ENCODE peak calls at places on chromosome 16, in seven cellular contexts. One of them, this sample, is unnamed.

GRCh38 chr16:11407047-11407982 is 62.1 kb downstream of the RMI2 start:
- DNase-seq in kidney epithelial cell: no peak
- DNase-seq in activated T-helper 1 cell treated with Interleukin-2 at 50 U/mL for 16 hours: peak
- DNase-seq in ELF-1: peak
- DNase-seq in IMR-90: peak
- DNase-seq in B cell: peak
- DNase-seq in uterus: peak
- DNase-seq in this sample: no peak

GRCh38 chr16:69110406-69110805 is 5.0 kb downstream of the HAS3 start:
- DNase-seq in kidney epithelial cell: no peak
- DNase-seq in activated T-helper 1 cell treated with Interleukin-2 at 50 U/mL for 16 hours: no peak
- DNase-seq in ELF-1: no peak
- DNase-seq in IMR-90: no peak
- DNase-seq in B cell: no peak
- DNase-seq in uterus: no peak
- DNase-seq in this sample: no peak

GRCh38 chr16:83138512-83138911 is 511.7 kb downstream of the CDH13 start:
- DNase-seq in kidney epithelial cell: no peak
- DNase-seq in activated T-helper 1 cell treated with Interleukin-2 at 50 U/mL for 16 hours: no peak
- DNase-seq in ELF-1: no peak
- DNase-seq in IMR-90: no peak
- DNase-seq in B cell: no peak
- DNase-seq in uterus: no peak
- DNase-seq in this sample: no peak

GRCh38 chr16:4976611-4977145 is 18.5 kb downstream of the SEC14L5 start:
- DNase-seq in kidney epithelial cell: no peak
- DNase-seq in activated T-helper 1 cell treated with Interleukin-2 at 50 U/mL for 16 hours: no peak
- DNase-seq in ELF-1: no peak
- DNase-seq in IMR-90: no peak
- DNase-seq in B cell: no peak
- DNase-seq in uterus: no peak
- DNase-seq in this sample: no peak

GRCh38 chr16:80350066-80350465 is 190.7 kb upstream of the DYNLRB2 start:
- DNase-seq in kidney epithelial cell: no peak
- DNase-seq in activated T-helper 1 cell treated with Interleukin-2 at 50 U/mL for 16 hours: no peak
- DNase-seq in ELF-1: no peak
- DNase-seq in IMR-90: no peak
- DNase-seq in B cell: no peak
- DNase-seq in uterus: no peak
- DNase-seq in this sample: no peak

GRCh38 chr16:88442811-88443576 is 10.1 kb upstream of the ZFPM1 start:
- DNase-seq in kidney epithelial cell: no peak
- DNase-seq in activated T-helper 1 cell treated with Interleukin-2 at 50 U/mL for 16 hours: peak
- DNase-seq in ELF-1: peak
- DNase-seq in IMR-90: peak
- DNase-seq in B cell: peak
- DNase-seq in uterus: peak
- DNase-seq in this sample: peak

GRCh38 chr16:56946767-56947603 is 14.8 kb upstream of the CETP start:
- DNase-seq in kidney epithelial cell: no peak
- DNase-seq in activated T-helper 1 cell treated with Interleukin-2 at 50 U/mL for 16 hours: no peak
- DNase-seq in ELF-1: no peak
- DNase-seq in IMR-90: no peak
- DNase-seq in B cell: no peak
- DNase-seq in uterus: no peak
- DNase-seq in this sample: no peak

GRCh38 chr16:2715519-2715918 is 4.5 kb downstream of the PRSS27 start:
- DNase-seq in kidney epithelial cell: no peak
- DNase-seq in activated T-helper 1 cell treated with Interleukin-2 at 50 U/mL for 16 hours: peak
- DNase-seq in ELF-1: peak
- DNase-seq in IMR-90: peak
- DNase-seq in B cell: peak
- DNase-seq in uterus: peak
- DNase-seq in this sample: no peak

GRCh38 chr16:79286646-79287423 is 313.7 kb downstream of the MAF start:
- DNase-seq in kidney epithelial cell: no peak
- DNase-seq in activated T-helper 1 cell treated with Interleukin-2 at 50 U/mL for 16 hours: peak
- DNase-seq in ELF-1: peak
- DNase-seq in IMR-90: no peak
- DNase-seq in B cell: peak
- DNase-seq in uterus: peak
- DNase-seq in this sample: no peak

GRCh38 chr16:50059669-50060068 is 6.1 kb upstream of the HEATR3 start:
- DNase-seq in kidney epithelial cell: no peak
- DNase-seq in activated T-helper 1 cell treated with Interleukin-2 at 50 U/mL for 16 hours: no peak
- DNase-seq in ELF-1: no peak
- DNase-seq in IMR-90: no peak
- DNase-seq in B cell: no peak
- DNase-seq in uterus: no peak
- DNase-seq in this sample: no peak

GRCh38 chr16:5065368-5065767 is 388 bp downstream of the C16orf89 start:
- DNase-seq in kidney epithelial cell: no peak
- DNase-seq in activated T-helper 1 cell treated with Interleukin-2 at 50 U/mL for 16 hours: no peak
- DNase-seq in ELF-1: no peak
- DNase-seq in IMR-90: no peak
- DNase-seq in B cell: no peak
- DNase-seq in uterus: no peak
- DNase-seq in this sample: no peak

GRCh38 chr16:80806957-80807356 is 2.6 kb upstream of the CDYL2 start:
- DNase-seq in kidney epithelial cell: peak
- DNase-seq in activated T-helper 1 cell treated with Interleukin-2 at 50 U/mL for 16 hours: peak
- DNase-seq in ELF-1: no peak
- DNase-seq in IMR-90: peak
- DNase-seq in B cell: no peak
- DNase-seq in uterus: no peak
- DNase-seq in this sample: no peak

GRCh38 chr16:86455116-86455515 is 55.2 kb upstream of the FOXF1 start:
- DNase-seq in kidney epithelial cell: no peak
- DNase-seq in activated T-helper 1 cell treated with Interleukin-2 at 50 U/mL for 16 hours: no peak
- DNase-seq in ELF-1: no peak
- DNase-seq in IMR-90: peak
- DNase-seq in B cell: no peak
- DNase-seq in uterus: no peak
- DNase-seq in this sample: no peak

GRCh38 chr16:81706327-81707295 is 72.5 kb upstream of the PLCG2 start:
- DNase-seq in kidney epithelial cell: no peak
- DNase-seq in activated T-helper 1 cell treated with Interleukin-2 at 50 U/mL for 16 hours: no peak
- DNase-seq in ELF-1: no peak
- DNase-seq in IMR-90: no peak
- DNase-seq in B cell: no peak
- DNase-seq in uterus: no peak
- DNase-seq in this sample: no peak

GRCh38 chr16:84254080-84254479 is 14.3 kb upstream of the KCNG4 start:
- DNase-seq in kidney epithelial cell: no peak
- DNase-seq in activated T-helper 1 cell treated with Interleukin-2 at 50 U/mL for 16 hours: no peak
- DNase-seq in ELF-1: no peak
- DNase-seq in IMR-90: no peak
- DNase-seq in B cell: no peak
- DNase-seq in uterus: no peak
- DNase-seq in this sample: no peak

GRCh38 chr16:24993722-24994686 is 21.2 kb downstream of the ARHGAP17 start:
- DNase-seq in kidney epithelial cell: peak
- DNase-seq in activated T-helper 1 cell treated with Interleukin-2 at 50 U/mL for 16 hours: no peak
- DNase-seq in ELF-1: no peak
- DNase-seq in IMR-90: peak
- DNase-seq in B cell: no peak
- DNase-seq in uterus: no peak
- DNase-seq in this sample: no peak

GRCh38 chr16:84686702-84687298 is 13.0 kb upstream of the USP10 start:
- DNase-seq in kidney epithelial cell: no peak
- DNase-seq in activated T-helper 1 cell treated with Interleukin-2 at 50 U/mL for 16 hours: no peak
- DNase-seq in ELF-1: no peak
- DNase-seq in IMR-90: no peak
- DNase-seq in B cell: no peak
- DNase-seq in uterus: no peak
- DNase-seq in this sample: no peak

GRCh38 chr16:56769674-56770073 is 39.7 kb downstream of the NUP93 start:
- DNase-seq in kidney epithelial cell: no peak
- DNase-seq in activated T-helper 1 cell treated with Interleukin-2 at 50 U/mL for 16 hours: no peak
- DNase-seq in ELF-1: no peak
- DNase-seq in IMR-90: peak
- DNase-seq in B cell: no peak
- DNase-seq in uterus: no peak
- DNase-seq in this sample: no peak

GRCh38 chr16:68800257-68800875 is 43.0 kb upstream of the TANGO6 start:
- DNase-seq in kidney epithelial cell: no peak
- DNase-seq in activated T-helper 1 cell treated with Interleukin-2 at 50 U/mL for 16 hours: no peak
- DNase-seq in ELF-1: peak
- DNase-seq in IMR-90: peak
- DNase-seq in B cell: peak
- DNase-seq in uterus: peak
- DNase-seq in this sample: no peak

GRCh38 chr16:84725481-84726078 is 25.8 kb downstream of the USP10 start:
- DNase-seq in kidney epithelial cell: no peak
- DNase-seq in activated T-helper 1 cell treated with Interleukin-2 at 50 U/mL for 16 hours: no peak
- DNase-seq in ELF-1: peak
- DNase-seq in IMR-90: no peak
- DNase-seq in B cell: no peak
- DNase-seq in uterus: no peak
- DNase-seq in this sample: no peak

GRCh38 chr16:3735541-3735940 is 18.2 kb upstream of the TRAP1 start:
- DNase-seq in kidney epithelial cell: no peak
- DNase-seq in activated T-helper 1 cell treated with Interleukin-2 at 50 U/mL for 16 hours: no peak
- DNase-seq in ELF-1: no peak
- DNase-seq in IMR-90: no peak
- DNase-seq in B cell: no peak
- DNase-seq in uterus: no peak
- DNase-seq in this sample: no peak

GRCh38 chr16:87407511-87408112 is 15.5 kb downstream of the MAP1LC3B start:
- DNase-seq in kidney epithelial cell: no peak
- DNase-seq in activated T-helper 1 cell treated with Interleukin-2 at 50 U/mL for 16 hours: no peak
- DNase-seq in ELF-1: no peak
- DNase-seq in IMR-90: no peak
- DNase-seq in B cell: peak
- DNase-seq in uterus: no peak
- DNase-seq in this sample: no peak

GRCh38 chr16:88638323-88639230 is at the start of gene IL17C:
- DNase-seq in kidney epithelial cell: no peak
- DNase-seq in activated T-helper 1 cell treated with Interleukin-2 at 50 U/mL for 16 hours: no peak
- DNase-seq in ELF-1: no peak
- DNase-seq in IMR-90: no peak
- DNase-seq in B cell: peak
- DNase-seq in uterus: no peak
- DNase-seq in this sample: no peak

GRCh38 chr16:8962393-8963009 is 1.2 kb downstream of the USP7 start:
- DNase-seq in kidney epithelial cell: no peak
- DNase-seq in activated T-helper 1 cell treated with Interleukin-2 at 50 U/mL for 16 hours: peak
- DNase-seq in ELF-1: peak
- DNase-seq in IMR-90: no peak
- DNase-seq in B cell: peak
- DNase-seq in uterus: no peak
- DNase-seq in this sample: peak